ENCODE peak calls at places on chromosomes 5 and 9, in four cellular contexts. D is heart right ventricle, T is small intestine, G is SJCRH30. P is an unnamed sample.

GRCh38 chr5:55407059-55407684 is 99.4 kb downstream of the MTREX start:
- DNase-seq in D (no peak), T (peak), G (peak), P (no peak)

GRCh38 chr5:90866333-90866732 is 307.7 kb downstream of the ADGRV1 start:
- DNase-seq in D (no peak), T (peak), G (no peak), P (no peak)

GRCh38 chr5:160387445-160387844 is 12.4 kb downstream of the FAM200C start:
- DNase-seq in D (no peak), T (no peak), G (no peak), P (no peak)

GRCh38 chr5:114387433-114387832 is 25.6 kb downstream of the KCNN2 start:
- DNase-seq in D (no peak), T (no peak), G (no peak), P (no peak)

GRCh38 chr9:107637421-107638420 is 148.2 kb upstream of the KLF4 start:
- DNase-seq in D (peak), T (peak), G (peak), P (peak)

GRCh38 chr9:96508227-96508940 is 58.4 kb downstream of the HABP4 start:
- DNase-seq in D (no peak), T (no peak), G (no peak), P (no peak)

GRCh38 chr5:42950466-42951168 is 89.5 kb downstream of the ANXA2R start:
- DNase-seq in D (peak), T (peak), G (peak), P (no peak)

GRCh38 chr5:112342364-112342763 is 76.7 kb downstream of the EPB41L4A start:
- DNase-seq in D (no peak), T (no peak), G (no peak), P (no peak)

GRCh38 chr5:109779036-109779735 is 89.5 kb downstream of the MAN2A1 start:
- DNase-seq in D (no peak), T (peak), G (no peak), P (no peak)

GRCh38 chr9:115134941-115135340 is 17.0 kb upstream of the TNC start:
- DNase-seq in D (no peak), T (no peak), G (no peak), P (no peak)

GRCh38 chr5:120624021-120624563 is 160.0 kb downstream of the PRR16 start:
- DNase-seq in D (no peak), T (no peak), G (no peak), P (no peak)

GRCh38 chr5:139482050-139482889 is at the start of gene STING1:
- DNase-seq in D (peak), T (peak), G (peak), P (no peak)

GRCh38 chr9:116409124-116409523 is 255.5 kb downstream of the PAPPA start:
- DNase-seq in D (no peak), T (no peak), G (no peak), P (no peak)

GRCh38 chr5:176540476-176540899 is 3.3 kb upstream of the RNF44 start:
- DNase-seq in D (no peak), T (no peak), G (no peak), P (peak)

GRCh38 chr5:176536902-176537607 is at the start of gene RNF44:
- DNase-seq in D (peak), T (peak), G (peak), P (peak)

GRCh38 chr5:176538985-176539384 is 1.8 kb upstream of the RNF44 start:
- DNase-seq in D (no peak), T (no peak), G (no peak), P (no peak)

GRCh38 chr5:176537608-176538504 is 654 bp upstream of the RNF44 start:
- DNase-seq in D (peak), T (peak), G (peak), P (peak)

GRCh38 chr5:176538505-176538806 is 1.3 kb upstream of the RNF44 start:
- DNase-seq in D (no peak), T (no peak), G (no peak), P (no peak)
- H3K4me3 ChIP-seq in D (no peak), T (no peak), G (peak), P (peak)

GRCh38 chr9:130174025-130174424 is 1.8 kb downstream of the NCS1 start:
- DNase-seq in D (no peak), T (no peak), G (no peak), P (no peak)
- H3K4me3 ChIP-seq in D (no peak), T (no peak), G (peak), P (no peak)

DNA sequence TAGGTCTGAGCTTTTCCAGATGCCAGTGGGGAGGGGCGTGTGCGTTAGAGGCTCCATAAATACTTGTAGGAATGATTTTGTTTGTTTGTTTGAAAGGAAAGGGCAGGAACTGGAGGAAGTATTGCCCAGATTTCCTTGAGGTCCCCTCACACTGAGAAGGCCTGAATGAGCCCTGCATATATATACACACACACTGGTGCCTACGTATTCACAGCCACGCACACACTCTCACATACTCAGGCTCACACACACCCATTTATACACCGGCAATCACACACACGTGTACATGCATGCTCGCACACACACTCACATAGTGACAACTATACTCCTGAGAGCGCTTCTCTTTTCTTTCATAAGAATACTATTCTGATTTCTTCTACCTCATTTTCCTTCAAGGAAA is 1.1 kb upstream of the SLIT3 start:
- DNase-seq in D (no peak), T (no peak), G (no peak), P (no peak)
- H3K4me3 ChIP-seq in D (no peak), T (no peak), G (no peak), P (no peak)

DNA sequence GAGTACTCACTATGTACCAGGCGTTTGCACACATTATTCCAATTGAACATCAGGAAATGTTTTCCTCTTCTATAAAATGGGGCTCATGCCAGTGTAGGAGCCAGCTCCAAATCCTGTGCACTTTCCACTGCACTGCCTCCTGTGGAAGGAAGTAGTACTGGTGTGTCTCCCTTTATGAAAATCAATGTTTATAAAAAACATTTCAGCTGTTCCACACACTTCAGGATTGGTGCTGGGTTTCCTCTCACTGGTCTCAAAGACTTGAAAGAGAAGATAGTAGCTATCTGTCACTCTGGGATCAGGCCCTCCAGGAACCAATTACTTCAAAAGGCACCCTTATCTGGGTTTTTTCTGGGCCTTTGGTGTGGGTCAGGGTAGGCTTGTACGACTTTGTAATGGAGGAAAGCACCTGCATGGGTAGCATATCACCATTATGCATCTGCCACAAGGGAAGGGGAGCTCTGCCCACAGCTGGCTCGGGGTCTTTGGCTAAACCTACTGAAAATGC is 32.5 kb downstream of the RAB14 start:
- DNase-seq in D (no peak), T (no peak), G (peak), P (no peak)
- H3K4me3 ChIP-seq in D (no peak), T (no peak), G (no peak), P (no peak)

GRCh38 chr5:133882107-133882695 is 86.2 kb downstream of the C5orf15 start:
- DNase-seq in D (no peak), T (no peak), G (peak), P (no peak)
- H3K4me3 ChIP-seq in D (no peak), T (no peak), G (no peak), P (peak)

DNA sequence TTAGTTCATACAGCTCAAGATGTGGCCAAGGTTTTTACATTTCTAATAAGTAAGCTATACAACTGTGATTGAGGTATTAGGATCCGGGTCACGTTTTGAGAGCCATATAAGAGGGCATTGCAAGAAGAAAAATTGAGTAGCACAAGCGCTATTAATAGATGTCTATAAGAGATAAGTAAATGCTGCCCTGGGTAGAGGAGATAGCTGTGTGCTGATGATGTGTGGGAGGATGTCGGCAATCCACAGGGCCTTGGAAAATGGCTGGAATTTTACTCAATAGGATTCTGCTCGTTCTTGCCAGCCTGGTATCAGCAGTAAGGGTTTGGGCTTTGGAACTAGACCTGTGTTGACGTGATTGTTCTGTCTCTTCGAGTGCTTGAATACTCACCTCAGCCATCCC is 41.6 kb downstream of the CSF1R start:
- DNase-seq in D (no peak), T (no peak), G (no peak), P (no peak)
- H3K4me3 ChIP-seq in D (no peak), T (no peak), G (no peak), P (no peak)

P was measured in WERI-Rb-1.